ENCODE peak calls at places on chromosome 11, in four cellular contexts. Z is H1, P is HepG2, W is GM12878. G is an unnamed sample. For H3K4me1, the result is how much of the 10 kb centered on the place peaks cover.

GRCh38 chr11:65554842-65555395 is 3.2 kb downstream of the LTBP3 start:
- DNase-seq in W (no peak), P (no peak), Z (no peak), G (no peak)

GRCh38 chr11:132032555-132032954 is 662.1 kb downstream of the NTM start:
- DNase-seq in Z (no peak), W (no peak), P (no peak), G (no peak)

GRCh38 chr11:19592842-19593241 is 119.8 kb upstream of the NAV2 start:
- DNase-seq in W (no peak), P (peak), Z (no peak), G (no peak)

GRCh38 chr11:68763926-68764657 is 12.8 kb upstream of the TESMIN start:
- DNase-seq in W (no peak), Z (no peak), P (no peak), G (no peak)

GRCh38 chr11:132779487-132779886 is 752.8 kb downstream of the OPCML start:
- DNase-seq in Z (no peak), P (no peak), W (no peak), G (no peak)

GRCh38 chr11:73851046-73851764 is 25.4 kb downstream of the COA4 start:
- DNase-seq in P (no peak), Z (no peak), W (no peak), G (no peak)

GRCh38 chr11:66846671-66847091 is 3.4 kb downstream of the RCE1 start:
- DNase-seq in P (no peak), W (no peak), Z (no peak), G (no peak)

GRCh38 chr11:67290801-67291200 is 1.7 kb downstream of the ANKRD13D start:
- DNase-seq in Z (no peak), W (no peak), P (no peak), G (no peak)

GRCh38 chr11:117449111-117449693 is 121.5 kb downstream of the CEP164 start:
- DNase-seq in Z (no peak), W (no peak), P (no peak), G (no peak)

GRCh38 chr11:69142894-69143293 is 12.8 kb upstream of the SMIM38 start:
- DNase-seq in Z (peak), W (no peak), P (no peak), G (no peak)

GRCh38 chr11:57311109-57311936 is 13.4 kb downstream of the TNKS1BP1 start:
- DNase-seq in Z (peak), W (peak), P (peak), G (peak)

GRCh38 chr11:117490019-117490679 is 162.5 kb downstream of the CEP164 start:
- DNase-seq in W (no peak), P (no peak), Z (no peak), G (no peak)

GRCh38 chr11:7600205-7600775 is 73.0 kb downstream of the CYB5R2 start:
- DNase-seq in P (peak), Z (no peak), W (no peak), G (no peak)

GRCh38 chr11:35721576-35722341 is 59.2 kb downstream of the TRIM44 start:
- DNase-seq in W (no peak), P (no peak), Z (no peak), G (no peak)

GRCh38 chr11:112881461-112881860 is 79.8 kb upstream of the NCAM1 start:
- DNase-seq in W (no peak), Z (peak), P (no peak), G (no peak)

GRCh38 chr11:111452146-111452545 is 60.0 kb downstream of the BTG4 start:
- DNase-seq in Z (peak), W (no peak), P (no peak), G (no peak)

GRCh38 chr11:121520243-121521144 is 67.7 kb upstream of the SORL1-AS1 start:
- DNase-seq in W (no peak), Z (no peak), P (no peak), G (no peak)

GRCh38 chr11:85595285-85595884 is 31.8 kb downstream of the DLG2 start:
- DNase-seq in Z (no peak), P (peak), W (peak), G (no peak)

GRCh38 chr11:134975866-134976265 is 563.8 kb upstream of the B3GAT1 start:
- DNase-seq in P (no peak), W (no peak), Z (peak), G (no peak)

GRCh38 chr11:818396-819128 is at the start of gene PNPLA2:
- DNase-seq in Z (peak), W (no peak), P (peak), G (no peak)

GRCh38 chr11:79708319-79708928 is 267.6 kb upstream of the TENM4 start:
- DNase-seq in P (peak), Z (peak), W (peak), G (peak)

GRCh38 chr11:59199546-59200420 is 12.9 kb downstream of the MPEG1 start:
- DNase-seq in P (no peak), W (peak), Z (no peak), G (no peak)

GRCh38 chr11:67486481-67487195 is 3.8 kb downstream of the AIP start:
- DNase-seq in W (peak), P (no peak), Z (no peak), G (no peak)

GRCh38 chr11:30568933-30569332 is 17.2 kb downstream of the MPPED2 start:
- DNase-seq in W (no peak), P (no peak), Z (no peak), G (no peak)

GRCh38 chr11:110711776-110712642 is at the start of gene ARHGAP20:
- DNase-seq in P (peak), Z (peak), W (no peak), G (peak)

DNA sequence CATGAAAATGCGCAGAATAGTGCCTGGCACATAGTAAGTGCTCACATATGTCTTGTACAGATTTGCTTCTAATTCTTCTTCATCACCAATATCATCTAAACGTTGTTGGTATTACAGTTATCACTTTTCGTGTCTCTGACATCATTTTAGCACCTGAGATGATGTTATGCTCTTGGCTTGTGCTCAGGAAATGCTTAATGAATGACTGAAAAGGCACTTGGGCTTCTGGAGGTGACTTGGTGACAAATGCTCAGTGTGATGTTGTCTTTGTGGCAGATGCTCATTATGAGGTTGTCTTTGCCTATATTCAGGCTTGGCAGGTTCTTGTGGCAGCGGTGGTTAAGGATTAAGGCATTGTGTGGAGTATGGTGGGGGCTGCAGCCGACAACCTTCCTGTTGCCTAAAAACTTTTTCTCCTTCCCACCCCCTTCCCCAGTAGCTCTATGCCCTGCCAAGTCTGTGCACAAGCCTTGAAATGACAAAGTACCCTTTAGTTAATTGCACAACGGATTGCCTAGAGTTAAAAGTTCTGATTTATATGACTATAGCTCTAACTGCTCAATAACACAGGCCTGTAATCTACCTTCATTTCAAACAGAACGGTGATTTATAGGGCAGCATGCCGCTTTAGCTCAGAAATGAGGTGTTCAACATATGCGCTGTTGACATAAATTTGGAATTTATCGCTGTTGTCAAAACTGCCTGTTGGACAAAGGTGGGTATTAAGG is 82.5 kb downstream of the ZBTB16 start:
- DNase-seq in W (no peak), P (no peak), Z (no peak), G (no peak)
- H3K4me3 ChIP-seq in W (no peak), P (no peak), Z (no peak), G (no peak)

DNA sequence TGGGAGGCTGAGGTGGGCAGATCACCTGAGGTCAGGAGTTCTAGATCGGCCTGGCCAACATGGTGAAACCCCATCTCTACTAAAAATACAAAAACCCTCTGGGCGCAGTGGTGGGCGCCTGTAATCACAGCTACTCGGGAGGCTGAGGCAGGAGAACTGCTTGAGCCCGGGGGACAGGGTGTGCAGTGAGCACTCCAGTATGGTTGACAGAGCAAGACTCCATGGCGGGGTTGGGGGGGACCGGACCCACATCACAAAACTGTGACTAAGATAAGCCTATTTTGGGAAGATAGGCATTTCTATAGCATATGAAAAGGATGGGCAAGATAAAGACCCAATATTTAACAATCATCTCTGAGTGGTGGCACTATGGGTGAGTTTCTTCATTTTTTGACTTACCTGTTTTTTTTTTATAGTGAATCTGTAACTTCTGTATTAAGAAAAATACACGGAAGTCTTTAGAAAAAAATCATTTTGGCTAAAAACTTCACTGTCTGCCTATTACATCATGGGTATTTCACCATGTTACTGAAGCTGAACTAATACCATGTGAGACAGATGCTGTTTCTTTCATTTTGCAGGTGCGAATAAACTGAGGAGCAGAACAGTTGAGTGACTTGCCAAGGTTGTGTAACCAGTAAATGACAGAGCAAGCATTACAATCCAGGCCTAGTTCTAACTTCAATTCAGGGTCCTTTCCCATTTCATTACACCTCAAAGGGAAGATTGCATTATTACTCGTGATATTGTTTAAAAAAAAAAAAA is 2.5 kb downstream of the CELF1 start:
- DNase-seq in W (no peak), P (no peak), Z (no peak), G (no peak)
- H3K4me1 ChIP-seq in W (under half), P (under half), Z (under half), G (under half)

GRCh38 chr11:72398058-72398758 is 36.1 kb downstream of the CLPB start:
- DNase-seq in P (peak), W (no peak), Z (peak), G (no peak)

GRCh38 chr11:72394456-72394855 is 39.9 kb downstream of the CLPB start:
- DNase-seq in W (no peak), P (no peak), Z (no peak), G (no peak)

GRCh38 chr11:72393303-72393702 is 41.0 kb downstream of the CLPB start:
- DNase-seq in W (no peak), Z (no peak), P (no peak), G (no peak)

GRCh38 chr11:72395993-72396392 is 38.3 kb downstream of the CLPB start:
- DNase-seq in W (no peak), Z (peak), P (no peak), G (no peak)

GRCh38 chr11:72397333-72397732 is 37.0 kb downstream of the CLPB start:
- DNase-seq in Z (no peak), P (no peak), W (no peak), G (no peak)
- TF ChIP-seq SUZ12 in Z (no peak), P (no peak), W (no peak), G (no peak)

DNA sequence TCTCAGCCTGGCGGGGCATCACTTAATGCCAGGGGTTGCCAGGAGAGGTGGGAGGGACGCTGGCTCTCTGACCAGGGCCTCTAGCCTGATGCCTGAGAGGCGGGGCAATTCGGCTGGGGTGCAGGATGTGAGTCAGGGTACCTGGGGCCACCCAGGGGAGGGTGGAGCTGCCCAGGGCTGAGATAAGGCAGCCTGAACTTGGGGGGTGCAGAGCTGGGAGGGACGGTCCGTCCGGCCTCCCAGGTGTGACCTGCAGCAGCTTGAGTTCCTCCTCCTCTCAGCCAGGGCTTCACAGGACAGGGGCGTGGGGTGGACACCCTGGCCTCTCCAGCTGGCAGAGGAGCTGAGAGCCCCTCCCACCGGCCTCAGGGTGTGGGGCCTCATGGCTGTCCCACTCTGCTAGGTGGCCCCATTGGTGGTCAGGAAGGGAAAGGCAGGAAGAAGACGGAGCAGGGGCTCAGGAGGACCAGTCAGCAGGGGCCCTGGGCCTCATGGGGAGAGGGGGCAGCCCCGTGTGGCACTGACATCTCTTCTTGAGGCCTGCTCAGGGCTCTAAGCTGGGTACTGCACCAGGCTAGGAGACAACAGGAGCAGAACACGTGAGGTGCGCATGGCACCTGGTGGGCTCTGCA is 942 bp upstream of the RPS6KA4 start:
- DNase-seq in W (no peak), Z (peak), P (peak), G (no peak)
- H3K4me3 ChIP-seq in W (peak), Z (no peak), P (peak), G (peak)

G was measured in NT2/D1.